ENCODE peak calls at places on chromosomes 16 and 17, in five cellular contexts. T, C, U, Q and H are unnamed samples.

GRCh38 chr16:83402160-83402794 is 405.5 kb upstream of the HSBP1 start:
- DNase-seq in T (no peak), C (no peak), U (no peak), Q (no peak), H (peak; percentile 41)

GRCh38 chr16:70685061-70685937 is 554 bp downstream of the MTSS2 start:
- DNase-seq in C (no peak), T (no peak), U (no peak), Q (no peak), H (no peak)

GRCh38 chr17:32807577-32807976 is 69.3 kb downstream of the MYO1D start:
- DNase-seq in T (no peak), Q (no peak), U (no peak), C (no peak), H (no peak)

GRCh38 chr17:36652716-36653115 is 51.3 kb downstream of the MRM1 start:
- DNase-seq in C (no peak), Q (no peak), U (no peak), T (no peak), H (no peak)

GRCh38 chr17:74089869-74090464 is 113.5 kb upstream of the RPL38 start:
- DNase-seq in T (peak; percentile 71), U (peak; percentile 66), Q (peak; percentile 67), C (peak; percentile 11), H (peak; percentile 92)

GRCh38 chr16:70430667-70431536 is 8.0 kb downstream of the ST3GAL2 start:
- DNase-seq in Q (peak; percentile 72), T (peak; percentile 87), U (no peak), C (peak; percentile 99), H (peak; percentile 78)

GRCh38 chr17:8152112-8152775 is at the start of gene PER1:
- DNase-seq in Q (peak; percentile 87), T (peak; percentile 88), C (peak; percentile 66), U (peak; percentile 86), H (peak; percentile 98)

GRCh38 chr16:57299009-57299718 is 14.7 kb upstream of the PLLP start:
- DNase-seq in C (no peak), T (no peak), Q (peak; percentile 56), U (no peak), H (peak; percentile 79)

GRCh38 chr16:11432856-11433395 is 87.7 kb downstream of the RMI2 start:
- DNase-seq in C (no peak), Q (no peak), U (no peak), T (no peak), H (no peak)

GRCh38 chr17:40121191-40121885 is 433 bp upstream of the MSL1 start:
- DNase-seq in Q (no peak), T (peak; percentile 29), U (no peak), C (no peak), H (peak; percentile 56)

GRCh38 chr17:61875804-61876203 is 12.5 kb upstream of the BRIP1 start:
- DNase-seq in T (no peak), C (no peak), U (no peak), Q (no peak), H (no peak)

GRCh38 chr16:660459-661183 is 7.3 kb upstream of the RHOT2 start:
- DNase-seq in U (peak; percentile 53), C (peak; percentile 37), T (peak; percentile 93), Q (peak; percentile 97), H (peak; percentile 96)

GRCh38 chr17:31722251-31723056 is 136.6 kb downstream of the COPRS start:
- DNase-seq in C (no peak), U (no peak), Q (no peak), T (no peak), H (no peak)

GRCh38 chr17:246851-247421 is 65.5 kb upstream of the DOC2B start:
- DNase-seq in U (no peak), T (no peak), Q (no peak), C (no peak), H (no peak)

GRCh38 chr17:58364270-58364942 is 12.4 kb upstream of the SUPT4H1 start:
- DNase-seq in U (no peak), T (no peak), Q (peak; percentile 87), C (no peak), H (no peak)

GRCh38 chr16:86680661-86681439 is 102.5 kb downstream of the FOXL1 start:
- DNase-seq in U (no peak), T (no peak), Q (no peak), C (no peak), H (no peak)

GRCh38 chr16:86679490-86679889 is 101.1 kb downstream of the FOXL1 start:
- DNase-seq in T (no peak), C (no peak), U (no peak), Q (no peak), H (no peak)

GRCh38 chr16:86682219-86682904 is 104.0 kb downstream of the FOXL1 start:
- DNase-seq in U (no peak), C (no peak), T (no peak), Q (no peak), H (no peak)

GRCh38 chr16:86680137-86680536 is 101.8 kb downstream of the FOXL1 start:
- DNase-seq in U (no peak), T (no peak), Q (no peak), C (no peak), H (no peak)

GRCh38 chr16:86681440-86681838 is 103.1 kb downstream of the FOXL1 start:
- DNase-seq in T (no peak), C (no peak), Q (no peak), U (no peak), H (no peak)
- TF ChIP-seq REST in T (no peak), C (no peak), Q (no peak), U (no peak), H (no peak)

GRCh38 chr17:38565853-38566665 is 39.7 kb downstream of the SRCIN1 start:
- DNase-seq in C (no peak), T (no peak), Q (no peak), U (no peak), H (no peak)

GRCh38 chr17:38563362-38564253 is 42.1 kb downstream of the SRCIN1 start:
- DNase-seq in C (no peak), U (no peak), Q (peak; percentile 34), T (no peak), H (peak; percentile 94)

GRCh38 chr17:38566666-38567031 is 39.1 kb downstream of the SRCIN1 start:
- DNase-seq in C (no peak), Q (no peak), U (no peak), T (no peak), H (no peak)

GRCh38 chr17:38564254-38564605 is 41.5 kb downstream of the SRCIN1 start:
- DNase-seq in T (no peak), U (no peak), Q (no peak), C (no peak), H (no peak)

GRCh38 chr17:38564869-38565268 is 40.9 kb downstream of the SRCIN1 start:
- DNase-seq in U (no peak), Q (peak; percentile 51), C (no peak), T (no peak), H (peak; percentile 72)
- TF ChIP-seq POLR2AphosphoS5 in U (no peak), Q (no peak), C (no peak), T (no peak), H (no peak)

GRCh38 chr17:27321372-27321771 is 27.5 kb downstream of the WSB1 start:
- DNase-seq in Q (no peak), T (no peak), C (no peak), U (no peak), H (peak; percentile 30)
- TF ChIP-seq REST in Q (no peak), T (no peak), C (no peak), U (no peak), H (no peak)

DNA sequence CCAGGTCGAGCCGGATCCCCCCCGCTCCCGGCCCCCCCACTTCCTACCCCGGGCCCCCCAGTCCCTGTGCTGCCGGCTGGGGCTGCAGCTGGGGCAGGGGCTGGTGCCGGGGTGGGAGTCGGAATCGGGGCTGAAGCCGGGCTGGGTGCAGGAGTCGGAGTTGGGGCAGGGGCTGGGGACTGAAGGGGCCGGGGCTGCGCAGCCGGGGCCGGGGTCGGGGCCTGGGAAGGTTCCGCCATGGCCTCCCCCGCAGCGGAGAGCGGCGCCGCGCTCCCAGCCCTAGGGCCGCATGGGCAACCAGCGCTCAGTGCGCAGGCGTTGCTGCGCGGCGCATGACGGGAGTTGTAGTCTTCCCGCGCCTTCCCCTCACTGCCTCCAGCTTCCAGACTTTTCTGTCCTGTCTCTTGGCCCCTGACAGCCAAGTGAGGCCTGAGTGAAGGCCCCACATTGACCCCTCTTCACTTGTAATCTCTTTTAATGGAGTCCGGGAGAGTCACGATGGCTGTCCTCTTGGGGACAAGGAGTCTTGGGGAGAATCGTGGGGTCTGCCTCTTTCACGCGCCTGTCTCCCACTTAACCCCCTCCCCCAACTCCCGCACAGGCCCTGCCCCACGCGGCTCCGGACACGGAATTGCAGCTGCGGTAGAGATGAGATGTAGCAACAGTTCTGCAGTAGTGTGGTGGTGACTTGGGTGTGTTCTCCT is at the start of gene KAT2A:
- DNase-seq in C (no peak), U (peak; percentile 53), Q (peak; percentile 92), T (peak; percentile 84), H (peak; percentile 94)
- TF ChIP-seq POLR2AphosphoS5 in C (peak; percentile 56), U (peak; percentile 90), Q (peak; percentile 46), T (peak; percentile 85), H (peak; percentile 70)

GRCh38 chr16:23905027-23905426 is 69.2 kb downstream of the PRKCB start:
- DNase-seq in T (no peak), Q (no peak), C (no peak), U (no peak), H (peak; percentile 86)
- TF ChIP-seq REST in T (no peak), Q (no peak), C (no peak), U (no peak), H (no peak)